ENCODE peak calls at places on chromosomes 12 and 14, in five cellular contexts. R is OCI-M1; P is nucleus accumbens; I is stimulated activated CD8-positive, alpha-beta memory T cell treated with anti-CD3 and anti-CD28 coated beads, Interleukin-12 subunit alpha, Interleukin-12 subunit beta, amount 100 ng/mL, for 4 hours; G is NCI-H2171 treated with DMSO at 0.1 percent for 48 hours. H is an unnamed sample.

GRCh38 chr12:76942276-76942675 is 63.5 kb upstream of the CSRP2 start:
- DNase-seq in R (no peak), G (no peak), P (no peak), I (no peak), H (no peak)

GRCh38 chr14:36284971-36285595 is 35.4 kb downstream of the MBIP start:
- DNase-seq in I (no peak), P (no peak), G (no peak), R (no peak), H (no peak)

GRCh38 chr14:63745858-63746425 is 18.1 kb upstream of the SGPP1 start:
- DNase-seq in P (no peak), G (no peak), I (no peak), R (peak), H (no peak)

GRCh38 chr14:72781476-72782181 is 112.3 kb downstream of the DPF3 start:
- DNase-seq in I (no peak), P (no peak), G (no peak), R (no peak), H (no peak)

GRCh38 chr12:127162902-127163301 is 1104.1 kb upstream of the TMEM132C start:
- DNase-seq in G (no peak), P (peak), R (peak), I (peak), H (no peak)

GRCh38 chr14:59705245-59705644 is 128.6 kb upstream of the CCDC175 start:
- DNase-seq in P (no peak), R (no peak), I (no peak), G (no peak), H (no peak)

GRCh38 chr14:54881235-54881760 is 21.3 kb downstream of the GCH1 start:
- DNase-seq in I (no peak), G (peak), P (no peak), R (peak), H (no peak)

GRCh38 chr12:87439990-87440827 is 589.0 kb downstream of the C12orf50 start:
- DNase-seq in R (peak), P (no peak), I (no peak), G (no peak), H (no peak)

GRCh38 chr14:102629011-102629444 is 36.6 kb downstream of the RCOR1 start:
- DNase-seq in G (no peak), P (no peak), R (peak), I (no peak), H (no peak)

GRCh38 chr12:77494306-77494705 is 336.4 kb upstream of the NAV3 start:
- DNase-seq in P (no peak), R (no peak), I (no peak), G (no peak), H (no peak)

GRCh38 chr14:103894723-103895059 is 33.6 kb upstream of the TDRD9 start:
- DNase-seq in R (no peak), I (no peak), G (no peak), P (no peak), H (no peak)

GRCh38 chr14:67420102-67420739 is 8.3 kb upstream of the PLEK2 start:
- DNase-seq in P (no peak), I (no peak), G (no peak), R (peak), H (no peak)

GRCh38 chr12:28558232-28558631 is 368.0 kb downstream of the CCDC91 start:
- DNase-seq in G (no peak), I (no peak), R (no peak), P (no peak), H (no peak)

GRCh38 chr14:88910386-88910785 is 85.9 kb downstream of the TTC8 start:
- DNase-seq in R (no peak), G (no peak), P (no peak), I (no peak), H (no peak)

GRCh38 chr12:120209851-120210250 is 8.9 kb upstream of the RPLP0 start:
- DNase-seq in R (no peak), G (no peak), I (no peak), P (no peak), H (no peak)

GRCh38 chr12:13196302-13196921 is at the start of gene EMP1:
- DNase-seq in G (no peak), I (peak), P (peak), R (peak), H (peak)

GRCh38 chr12:129720618-129721017 is 183.2 kb downstream of the TMEM132D start:
- DNase-seq in P (no peak), G (no peak), R (no peak), I (no peak), H (no peak)

GRCh38 chr12:119036878-119037493 is 55.6 kb downstream of the SRRM4 start:
- DNase-seq in I (no peak), R (peak), P (peak), G (peak), H (no peak)

GRCh38 chr14:66403183-66403582 is 83.0 kb upstream of the CCDC196 start:
- DNase-seq in R (peak), I (no peak), G (peak), P (no peak), H (no peak)

H was measured in anterior cingulate cortex.